ENCODE peak calls at places on chromosomes 4 and X, in six cellular contexts. P, D, U, F, Q and K are unnamed samples. For H3K27me3, the result is how much of the 10 kb centered on the place peaks cover.

GRCh38 chrX:128975716-128976115 is 547.6 kb downstream of the SMARCA1 start:
- DNase-seq in U (peak), Q (peak), P (peak), F (peak), D (no peak), K (no peak)

GRCh38 chr4:101014417-101014816 is 332.9 kb downstream of the PPP3CA start:
- DNase-seq in F (no peak), D (no peak), P (no peak), U (no peak), Q (peak), K (no peak)

GRCh38 chr4:173332963-173333657 is 1.0 kb downstream of the HMGB2 start:
- DNase-seq in D (no peak), F (no peak), Q (peak), U (no peak), P (no peak), K (no peak)

GRCh38 chr4:113043591-113043990 is 5.9 kb upstream of the ANK2 start:
- DNase-seq in P (no peak), D (no peak), F (no peak), Q (no peak), U (no peak), K (no peak)

GRCh38 chrX:119497185-119497584 is 28.9 kb downstream of the SLC25A5 start:
- DNase-seq in P (no peak), U (no peak), D (peak), Q (no peak), F (no peak), K (no peak)

GRCh38 chr4:153684182-153685073 is at the start of gene TLR2:
- DNase-seq in D (peak), F (peak), Q (peak), U (peak), P (peak), K (peak)

GRCh38 chrX:47873123-47873522 is 36.4 kb downstream of the ZNF81 start:
- DNase-seq in Q (no peak), P (no peak), U (no peak), D (no peak), F (no peak), K (no peak)

GRCh38 chr4:60195256-60195655 is 1004.9 kb upstream of the ADGRL3 start:
- DNase-seq in P (no peak), Q (no peak), D (no peak), F (no peak), U (no peak), K (no peak)

GRCh38 chr4:171117457-171117856 is 695.7 kb upstream of the GALNTL6 start:
- DNase-seq in D (no peak), F (no peak), Q (no peak), U (no peak), P (no peak), K (no peak)

GRCh38 chr4:148442830-148443549 is 776 bp upstream of the NR3C2 start:
- DNase-seq in D (no peak), P (no peak), U (no peak), F (peak), Q (peak), K (no peak)

GRCh38 chrX:3119376-3119775 is 78.1 kb downstream of the ARSF start:
- DNase-seq in D (no peak), Q (no peak), F (no peak), U (no peak), P (no peak), K (no peak)

GRCh38 chrX:132833373-132833772 is 125.1 kb downstream of the HS6ST2 start:
- DNase-seq in D (no peak), U (no peak), F (no peak), Q (peak), P (no peak), K (no peak)

GRCh38 chr4:150461957-150462356 is 120.0 kb upstream of the MAB21L2 start:
- DNase-seq in D (no peak), U (no peak), F (no peak), P (no peak), Q (no peak), K (no peak)

GRCh38 chr4:141391293-141391692 is 170.6 kb downstream of the ZNF330 start:
- DNase-seq in F (no peak), P (no peak), D (no peak), U (no peak), Q (no peak), K (no peak)

GRCh38 chrX:107542500-107542899 is 85.8 kb upstream of the PRPS1 start:
- DNase-seq in U (peak), P (no peak), D (no peak), Q (peak), F (no peak), K (no peak)

GRCh38 chr4:77385124-77385969 is 220.3 kb upstream of the CXCL13 start:
- DNase-seq in F (peak), P (peak), D (peak), Q (peak), U (peak), K (peak)

GRCh38 chrX:21509912-21510311 is 135.7 kb downstream of the CNKSR2 start:
- DNase-seq in P (no peak), F (no peak), Q (peak), U (no peak), D (no peak), K (no peak)

GRCh38 chr4:101961144-101961543 is 170.6 kb downstream of the BANK1 start:
- DNase-seq in D (no peak), P (no peak), Q (no peak), F (no peak), U (no peak), K (peak)

GRCh38 chr4:82842593-82842992 is 44.0 kb upstream of the SCD5 start:
- DNase-seq in Q (peak), D (no peak), U (no peak), F (no peak), P (no peak), K (no peak)

GRCh38 chrX:20319054-20319453 is 52.3 kb upstream of the RPS6KA3 start:
- DNase-seq in Q (no peak), D (no peak), P (no peak), F (no peak), U (no peak), K (no peak)

GRCh38 chr4:151922811-151923210 is 162.0 kb upstream of the GATB start:
- DNase-seq in P (no peak), F (no peak), D (no peak), U (no peak), Q (no peak), K (no peak)

GRCh38 chr4:122992111-122992510 is 69.7 kb upstream of the NUDT6 start:
- DNase-seq in Q (peak), U (no peak), D (no peak), P (no peak), F (no peak), K (no peak)

GRCh38 chr4:153113061-153113837 is 91.0 kb upstream of the TRIM2 start:
- DNase-seq in P (no peak), U (no peak), D (no peak), F (no peak), Q (no peak), K (no peak)

GRCh38 chr4:107896158-107896645 is 35.1 kb upstream of the CYP2U1 start:
- DNase-seq in D (no peak), U (no peak), P (no peak), Q (peak), F (no peak), K (peak)

GRCh38 chr4:31530555-31530954 is 810.4 kb downstream of the PCDH7 start:
- DNase-seq in U (no peak), F (no peak), Q (no peak), D (no peak), P (no peak), K (no peak)

GRCh38 chrX:66675541-66675940 is 36.7 kb upstream of the EDA2R start:
- DNase-seq in U (no peak), Q (no peak), F (no peak), D (no peak), P (no peak), K (no peak)

GRCh38 chrX:134646671-134647070 is 11.6 kb downstream of the PLAC1 start:
- DNase-seq in D (no peak), U (no peak), Q (no peak), F (no peak), P (no peak), K (no peak)

GRCh38 chr4:71494539-71494938 is 155.7 kb downstream of the SLC4A4 start:
- DNase-seq in Q (no peak), U (no peak), F (no peak), D (no peak), P (no peak), K (no peak)

GRCh38 chr4:71498624-71499023 is 159.8 kb downstream of the SLC4A4 start:
- DNase-seq in Q (no peak), F (no peak), U (no peak), P (no peak), D (no peak), K (no peak)

GRCh38 chr4:71497078-71497477 is 158.3 kb downstream of the SLC4A4 start:
- DNase-seq in D (no peak), P (no peak), F (no peak), U (no peak), Q (no peak), K (no peak)

GRCh38 chr4:71495454-71495853 is 156.6 kb downstream of the SLC4A4 start:
- DNase-seq in U (no peak), D (no peak), F (no peak), Q (no peak), P (no peak), K (no peak)

DNA sequence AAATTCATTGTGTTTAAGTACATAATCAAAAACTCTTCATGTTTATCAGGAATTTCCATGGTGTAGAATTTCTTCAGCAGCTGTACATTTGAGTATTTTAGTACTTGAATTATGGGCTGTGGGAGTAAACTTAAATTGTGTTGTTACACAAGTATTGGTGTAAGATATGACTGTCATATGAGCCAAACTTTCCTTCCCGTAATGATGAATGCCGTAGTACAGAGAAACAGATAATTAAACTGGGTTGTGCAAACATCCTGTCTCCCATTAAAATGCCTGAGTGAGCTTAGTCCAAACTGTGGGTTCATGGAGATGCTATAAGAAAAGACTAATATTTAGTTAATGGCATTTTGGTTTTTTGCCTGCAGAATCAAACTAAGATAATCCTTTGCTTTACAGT is 159.2 kb downstream of the SLC4A4 start:
- DNase-seq in U (no peak), P (no peak), D (no peak), F (no peak), Q (no peak), K (no peak)
- TF ChIP-seq POLR2AphosphoS5 in U (no peak), P (no peak), D (no peak), F (no peak), Q (no peak), K (no peak)

GRCh38 chr4:2462992-2463762 is 5.7 kb upstream of the RNF4 start:
- DNase-seq in D (no peak), U (no peak), F (no peak), P (no peak), Q (no peak), K (no peak)
- H3K4me3 ChIP-seq in D (peak), U (peak), F (peak), P (no peak), Q (no peak), K (peak)

DNA sequence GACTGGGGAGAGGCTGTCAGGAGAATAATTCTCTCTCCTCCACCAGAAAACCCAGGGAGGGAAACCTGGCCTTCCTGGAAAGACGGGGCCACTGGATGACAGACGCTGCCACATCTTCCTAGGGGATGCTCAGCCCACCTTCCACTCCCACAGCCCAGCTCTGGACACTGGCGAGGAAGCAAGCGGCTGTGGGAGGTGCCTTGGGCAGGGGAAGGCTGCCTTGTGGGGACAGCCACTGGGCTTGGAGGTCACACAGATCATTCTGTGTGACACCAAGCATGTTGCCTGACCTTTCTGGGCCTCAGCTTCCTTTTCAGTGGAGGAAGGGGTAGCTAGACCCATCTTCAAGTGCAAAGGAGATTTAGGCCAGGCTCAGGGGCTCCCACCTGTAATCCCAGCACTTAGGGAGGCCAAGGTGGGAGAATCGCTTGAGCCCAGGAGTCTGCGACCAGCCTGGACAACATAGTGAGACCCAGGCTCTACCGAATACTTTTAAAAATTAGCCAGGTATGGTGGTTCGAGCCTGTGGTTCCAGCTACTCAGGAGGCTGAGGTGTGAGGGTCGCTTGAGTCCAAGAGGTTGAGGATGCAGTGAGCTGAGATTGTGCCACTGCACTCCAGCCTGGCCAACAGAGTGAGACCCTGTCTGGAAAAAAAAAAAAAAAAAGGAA is 9.8 kb upstream of the MSX1 start:
- DNase-seq in P (no peak), Q (no peak), F (no peak), U (no peak), D (no peak), K (no peak)
- H3K27me3 ChIP-seq in P (half or more), Q (under half), F (half or more), U (under half), D (under half), K (under half)

GRCh38 chr4:128571747-128572146 is 237.8 kb upstream of the JADE1 start:
- DNase-seq in P (no peak), F (peak), U (no peak), D (no peak), Q (peak), K (no peak)
- TF ChIP-seq POLR2AphosphoS5 in P (no peak), F (no peak), U (no peak), D (no peak), Q (peak), K (no peak)

GRCh38 chrX:17854069-17854468 is 7.0 kb downstream of the RAI2 start:
- DNase-seq in D (no peak), Q (no peak), F (no peak), U (no peak), P (no peak), K (no peak)
- H3K4me3 ChIP-seq in D (no peak), Q (no peak), F (no peak), U (no peak), P (no peak), K (no peak)

GRCh38 chrX:100663651-100664050 is 19.7 kb downstream of the SRPX2 start:
- DNase-seq in P (no peak), Q (no peak), D (no peak), F (no peak), U (no peak), K (no peak)
- H3K27me3 ChIP-seq in P (under half), Q (under half), D (under half), F (under half), U (under half), K (under half)

GRCh38 chr4:26320453-26321325 is at the start of gene RBPJ:
- DNase-seq in P (peak), D (peak), U (peak), F (peak), Q (peak), K (peak)
- TF ChIP-seq POLR2AphosphoS5 in P (peak), D (peak), U (peak), F (peak), Q (peak), K (peak)

DNA sequence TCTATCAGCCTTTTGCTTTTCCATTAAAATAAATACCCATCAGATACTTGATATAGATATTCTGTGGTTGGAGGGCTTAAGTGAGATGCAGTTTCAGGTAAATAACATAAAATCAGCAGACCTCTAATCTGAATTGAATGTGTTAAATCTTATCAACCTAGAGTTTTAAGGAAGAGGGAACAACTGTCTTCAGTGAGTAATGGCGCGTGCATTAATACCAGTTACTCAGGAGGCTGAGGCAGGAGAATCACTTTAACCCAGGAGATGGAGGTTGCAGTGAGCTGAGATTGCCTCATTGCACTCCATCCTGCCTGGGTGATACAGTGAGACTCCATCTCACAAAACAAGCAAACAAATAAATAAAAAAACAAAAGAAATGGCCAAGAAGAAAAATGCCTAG is 54.3 kb downstream of the FAT4 start:
- DNase-seq in P (no peak), F (no peak), D (no peak), U (no peak), Q (no peak), K (no peak)
- H3K4me3 ChIP-seq in P (no peak), F (peak), D (no peak), U (peak), Q (peak), K (no peak)

DNA sequence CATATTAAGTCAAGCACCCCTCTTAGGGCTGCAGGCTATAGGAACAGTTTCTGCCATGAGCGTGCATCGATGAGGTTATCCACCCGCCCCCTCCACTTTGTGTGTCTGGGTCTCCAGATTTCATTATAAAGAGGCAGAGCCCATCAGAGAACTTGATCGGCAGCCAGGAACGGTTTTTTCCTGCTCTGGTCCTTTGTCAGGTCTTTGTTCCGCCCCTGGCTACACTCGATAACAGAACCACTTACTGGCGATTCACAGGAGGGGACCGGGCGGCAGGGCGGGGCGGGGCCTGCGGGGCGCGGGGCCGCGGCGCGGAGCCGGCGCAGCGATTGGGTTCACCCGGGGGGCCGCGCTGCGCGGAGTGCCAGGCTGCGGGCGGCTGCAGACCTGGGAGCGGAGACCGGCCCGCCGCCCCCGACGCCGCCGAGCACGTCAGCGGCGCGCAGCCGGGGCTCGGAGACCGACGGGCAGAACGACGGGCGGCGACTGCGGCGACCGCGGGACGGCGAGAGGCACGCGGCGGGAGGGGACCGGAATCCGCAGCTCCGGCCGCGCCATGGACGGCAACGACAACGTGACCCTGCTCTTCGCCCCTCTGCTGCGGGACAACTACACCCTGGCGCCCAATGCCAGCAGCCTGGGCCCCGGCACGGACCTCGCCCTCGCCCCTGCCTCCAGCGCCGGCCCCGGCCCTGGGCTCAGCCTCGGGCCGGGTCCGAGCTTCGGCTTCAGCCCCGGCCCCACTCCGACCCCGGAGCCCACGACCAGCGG is at the start of gene SLC10A4:
- DNase-seq in U (no peak), F (no peak), D (no peak), P (peak), Q (no peak), K (no peak)
- H3K27me3 ChIP-seq in U (under half), F (half or more), D (under half), P (under half), Q (half or more), K (under half)

GRCh38 chr4:145909331-145909730 is 29.3 kb downstream of the ZNF827 start:
- DNase-seq in P (peak), U (peak), D (no peak), Q (no peak), F (peak), K (peak)
- TF ChIP-seq POLR2AphosphoS5 in P (no peak), U (no peak), D (no peak), Q (no peak), F (peak), K (no peak)